ENCODE peak calls at places on chromosomes 1 and 21, in nine cellular contexts. K is PC-9, U is heart right ventricle, J is stomach, O is GM20000, T is mucosa of descending colon, A is astrocyte, W is upper lobe of right lung, Y is GM10248. B is an unnamed sample.

GRCh38 chr1:26387447-26387846 is 14.9 kb upstream of the ZNF683 start:
- DNase-seq in K (peak), U (no peak), J (no peak), O (no peak), T (no peak), A (peak), W (no peak), Y (no peak), B (no peak)

GRCh38 chr1:53704304-53704703 is 34.7 kb downstream of the GLIS1 start:
- DNase-seq in K (no peak), U (no peak), J (no peak), O (no peak), T (no peak), A (no peak), W (no peak), Y (no peak), B (no peak)

GRCh38 chr1:21865609-21865942 is 53.5 kb downstream of the LDLRAD2 start:
- DNase-seq in K (no peak), U (no peak), J (no peak), O (no peak), T (no peak), A (no peak), W (no peak), Y (no peak), B (no peak)

GRCh38 chr1:190439447-190439846 is 38.2 kb downstream of the BRINP3 start:
- DNase-seq in K (no peak), U (no peak), J (no peak), O (no peak), T (no peak), A (no peak), W (no peak), Y (no peak), B (no peak)

GRCh38 chr21:28547795-28548194 is 444.9 kb downstream of the LTN1 start:
- DNase-seq in K (no peak), U (no peak), J (no peak), O (no peak), T (no peak), A (no peak), W (no peak), Y (no peak), B (no peak)

GRCh38 chr1:9289724-9290493 is 2.8 kb upstream of the SPSB1 start:
- DNase-seq in K (peak), U (no peak), J (no peak), O (no peak), T (peak), A (peak), W (no peak), Y (no peak), B (peak)

GRCh38 chr1:17359031-17359430 is 13.0 kb upstream of the PADI6 start:
- DNase-seq in K (no peak), U (no peak), J (no peak), O (no peak), T (no peak), A (no peak), W (no peak), Y (no peak), B (no peak)

GRCh38 chr1:154878371-154879355 is 8.6 kb upstream of the KCNN3 start:
- DNase-seq in K (peak), U (peak), J (peak), O (peak), T (peak), A (no peak), W (peak), Y (peak), B (peak)

GRCh38 chr1:165315481-165315880 is 41.0 kb downstream of the LMX1A start:
- DNase-seq in K (no peak), U (no peak), J (no peak), O (no peak), T (no peak), A (no peak), W (no peak), Y (no peak), B (no peak)

GRCh38 chr1:23224721-23225648 is 7.7 kb upstream of the HTR1D start:
- DNase-seq in K (peak), U (peak), J (no peak), O (no peak), T (peak), A (peak), W (peak), Y (no peak), B (no peak)

GRCh38 chr1:236853916-236854601 is 59.0 kb downstream of the MTR start:
- DNase-seq in K (no peak), U (no peak), J (no peak), O (no peak), T (no peak), A (peak), W (no peak), Y (no peak), B (no peak)

GRCh38 chr1:116878804-116879477 is 30.8 kb upstream of the PTGFRN start:
- DNase-seq in K (peak), U (peak), J (no peak), O (peak), T (no peak), A (peak), W (no peak), Y (peak), B (peak)

GRCh38 chr1:28067523-28068090 is 20.8 kb downstream of the EYA3 start:
- DNase-seq in K (no peak), U (no peak), J (no peak), O (no peak), T (no peak), A (peak), W (no peak), Y (no peak), B (no peak)

GRCh38 chr1:183081402-183082110 is 58.3 kb downstream of the LAMC1 start:
- DNase-seq in K (no peak), U (no peak), J (no peak), O (no peak), T (no peak), A (no peak), W (no peak), Y (no peak), B (no peak)

GRCh38 chr1:118360817-118361216 is 175.8 kb upstream of the SPAG17 start:
- DNase-seq in K (no peak), U (no peak), J (no peak), O (no peak), T (no peak), A (peak), W (no peak), Y (no peak), B (no peak)

GRCh38 chr1:118900643-118901440 is 87.3 kb downstream of the TBX15 start:
- DNase-seq in K (no peak), U (no peak), J (no peak), O (no peak), T (no peak), A (no peak), W (no peak), Y (no peak), B (no peak)

GRCh38 chr21:33064623-33064996 is 5.3 kb upstream of the OLIG1 start:
- DNase-seq in K (no peak), U (no peak), J (no peak), O (no peak), T (no peak), A (no peak), W (no peak), Y (no peak), B (no peak)

GRCh38 chr1:25502957-25503356 is 40.4 kb upstream of the LDLRAP1 start:
- DNase-seq in K (no peak), U (no peak), J (no peak), O (no peak), T (no peak), A (peak), W (no peak), Y (no peak), B (peak)

GRCh38 chr1:181475580-181475979 is 7.7 kb upstream of the CACNA1E start:
- DNase-seq in K (no peak), U (no peak), J (no peak), O (no peak), T (no peak), A (no peak), W (no peak), Y (no peak), B (no peak)

GRCh38 chr1:202569393-202570322 is 140.6 kb downstream of the SYT2 start:
- DNase-seq in K (no peak), U (no peak), J (no peak), O (no peak), T (no peak), A (no peak), W (no peak), Y (no peak), B (no peak)
- TF ChIP-seq CTCF in K (no peak), U (no peak), J (no peak), O (no peak), T (no peak), A (no peak), W (no peak), Y (no peak), B (no peak)

DNA sequence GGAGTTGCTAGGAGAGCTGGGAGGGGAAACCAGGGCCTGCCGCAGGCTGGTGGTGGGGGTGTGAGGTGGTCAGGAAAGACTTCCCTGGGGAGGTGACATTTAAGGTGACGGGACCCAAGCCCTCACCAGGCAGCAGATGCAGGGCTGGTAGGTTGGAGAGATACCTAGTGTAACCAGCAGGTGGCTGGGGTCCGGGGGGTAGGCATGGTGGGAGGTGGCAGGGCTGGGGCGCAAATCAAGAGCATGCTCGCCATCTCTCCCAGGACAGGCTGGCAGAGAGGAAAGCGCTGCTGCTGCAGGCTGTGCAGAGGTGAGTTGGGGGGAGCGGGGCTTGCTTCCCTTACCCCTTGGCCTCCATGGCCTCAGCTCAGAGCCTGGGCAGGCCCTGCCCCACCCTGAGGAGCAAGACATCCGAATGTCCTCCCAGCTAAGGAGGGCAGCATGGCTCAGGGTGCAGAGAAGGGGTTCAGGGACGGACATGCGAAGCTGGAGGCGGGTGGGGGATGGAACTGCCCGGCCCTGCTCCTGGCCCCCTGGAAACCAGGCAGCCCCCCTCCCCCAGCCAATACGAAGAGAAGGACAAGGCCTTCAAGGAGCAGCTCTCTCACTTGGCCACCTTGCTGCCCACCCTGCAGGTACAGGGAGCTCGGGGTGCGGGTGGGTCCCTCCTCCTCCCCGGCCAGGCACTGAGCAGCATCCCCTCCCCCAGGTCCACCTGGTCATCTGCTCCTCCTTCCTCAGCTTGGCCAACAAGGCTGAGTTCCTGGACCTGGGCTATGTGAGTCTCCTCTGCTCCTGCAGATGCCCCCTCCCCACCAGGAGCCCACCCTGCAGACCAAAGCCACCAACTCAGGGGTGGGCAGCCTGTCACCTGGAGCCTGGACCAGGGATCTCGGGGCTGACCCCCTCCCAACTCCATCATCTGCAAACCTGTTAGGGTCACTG is 4.0 kb downstream of the RNF207 start:
- DNase-seq in K (no peak), U (no peak), J (no peak), O (peak), T (no peak), A (no peak), W (no peak), Y (no peak), B (no peak)
- TF ChIP-seq CTCF in K (no peak), U (no peak), J (no peak), O (no peak), T (no peak), A (no peak), W (no peak), Y (peak), B (no peak)

GRCh38 chr1:34898220-34898820 is 31.1 kb downstream of the DLGAP3 start:
- DNase-seq in K (no peak), U (no peak), J (no peak), O (no peak), T (no peak), A (no peak), W (no peak), Y (no peak), B (no peak)

GRCh38 chr1:34899906-34900305 is 29.5 kb downstream of the DLGAP3 start:
- DNase-seq in K (no peak), U (no peak), J (no peak), O (no peak), T (no peak), A (no peak), W (no peak), Y (no peak), B (no peak)

GRCh38 chr1:34899471-34899870 is 30.0 kb downstream of the DLGAP3 start:
- DNase-seq in K (no peak), U (no peak), J (no peak), O (no peak), T (no peak), A (no peak), W (no peak), Y (no peak), B (no peak)

GRCh38 chr1:34900775-34901502 is 28.5 kb downstream of the DLGAP3 start:
- DNase-seq in K (no peak), U (no peak), J (no peak), O (no peak), T (no peak), A (no peak), W (no peak), Y (no peak), B (no peak)

GRCh38 chr1:34896612-34897011 is 32.8 kb downstream of the DLGAP3 start:
- DNase-seq in K (no peak), U (no peak), J (no peak), O (no peak), T (no peak), A (no peak), W (no peak), Y (no peak), B (no peak)
- TF ChIP-seq CTCF in K (no peak), U (no peak), J (no peak), O (no peak), T (no peak), A (no peak), W (no peak), Y (no peak), B (peak)

GRCh38 chr1:31765516-31765915 is 1.4 kb upstream of the ADGRB2 start:
- DNase-seq in K (no peak), U (no peak), J (no peak), O (no peak), T (no peak), A (no peak), W (no peak), Y (no peak), B (no peak)

GRCh38 chr1:31764307-31765040 is at the start of gene ADGRB2:
- DNase-seq in K (peak), U (no peak), J (no peak), O (peak), T (no peak), A (no peak), W (no peak), Y (no peak), B (peak)

GRCh38 chr1:31762726-31763670 is 1.1 kb downstream of the ADGRB2 start:
- DNase-seq in K (peak), U (peak), J (peak), O (peak), T (peak), A (no peak), W (peak), Y (peak), B (peak)

GRCh38 chr1:31763671-31764306 is 351 bp downstream of the ADGRB2 start:
- DNase-seq in K (no peak), U (no peak), J (no peak), O (peak), T (no peak), A (no peak), W (no peak), Y (no peak), B (no peak)

GRCh38 chr1:31765041-31765467 is 914 bp upstream of the ADGRB2 start:
- DNase-seq in K (peak), U (no peak), J (no peak), O (peak), T (no peak), A (no peak), W (no peak), Y (no peak), B (no peak)
- TF ChIP-seq CTCF in K (peak), U (peak), J (no peak), O (no peak), T (no peak), A (peak), W (no peak), Y (peak), B (peak)

DNA sequence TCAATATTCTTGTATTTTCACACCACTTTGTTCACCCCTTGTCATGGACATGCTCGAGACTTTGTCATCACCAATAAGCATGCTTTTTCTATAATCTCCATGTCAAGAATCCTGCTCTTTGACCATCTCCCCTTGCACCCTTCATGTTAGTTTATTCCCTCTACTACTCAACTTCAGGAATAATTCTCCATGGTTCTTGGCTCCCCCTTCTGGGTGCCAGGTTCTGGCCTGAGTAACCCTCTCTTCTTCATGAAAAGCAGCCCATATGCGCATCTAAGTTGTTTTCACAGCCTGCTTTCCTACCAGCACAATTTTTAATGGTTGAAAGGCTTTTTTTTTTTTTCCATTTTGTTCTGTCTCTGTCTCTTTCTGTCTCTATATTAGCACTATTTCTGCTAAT is 160.7 kb downstream of the LEPR start:
- DNase-seq in K (no peak), U (no peak), J (no peak), O (no peak), T (no peak), A (no peak), W (no peak), Y (no peak), B (no peak)
- TF ChIP-seq CTCF in K (no peak), U (peak), J (no peak), O (no peak), T (no peak), A (no peak), W (no peak), Y (no peak), B (peak)

DNA sequence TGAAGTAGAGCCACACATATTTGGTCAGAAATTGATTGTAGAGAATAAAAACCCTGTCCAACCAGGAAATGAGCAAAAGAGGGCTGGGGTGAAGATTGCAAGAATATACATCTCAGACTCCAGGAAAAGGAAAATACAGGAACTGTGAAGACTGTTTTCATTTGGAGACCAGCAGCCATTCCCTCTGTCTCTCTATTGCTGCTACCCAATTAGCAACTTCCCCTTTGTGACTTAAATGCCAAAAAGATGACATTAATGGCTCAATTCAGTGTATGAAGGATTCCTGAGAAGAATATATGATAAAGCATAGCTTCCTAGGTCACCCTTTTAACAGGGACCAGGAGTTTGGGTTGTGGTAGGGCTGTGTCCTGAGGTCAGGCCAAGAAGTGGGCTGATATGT is 31.6 kb upstream of the CEP350 start:
- DNase-seq in K (no peak), U (no peak), J (no peak), O (no peak), T (no peak), A (no peak), W (no peak), Y (no peak), B (no peak)
- TF ChIP-seq CTCF in K (no peak), U (no peak), J (no peak), O (no peak), T (no peak), A (no peak), W (no peak), Y (no peak), B (no peak)

B was measured in hepatocyte.